ENCODE peak calls at places on chromosome 17, in six cellular contexts. D is lung, Y is breast epithelium, R is aorta, X is cardiac muscle cell, M is prostate gland. N is an unnamed sample.

GRCh38 chr17:80758793-80759673 is 214.4 kb downstream of the RPTOR start:
- DNase-seq in X (no peak), D (no peak), Y (no peak), M (no peak), R (no peak), N (no peak)

GRCh38 chr17:64190468-64190867 is 60.5 kb upstream of the ERN1 start:
- DNase-seq in M (no peak), R (no peak), D (no peak), Y (no peak), X (peak), N (no peak)

GRCh38 chr17:20172378-20172775 is 163.2 kb downstream of the SPECC1 start:
- DNase-seq in Y (no peak), X (no peak), R (no peak), M (no peak), D (no peak), N (no peak)

GRCh38 chr17:72976971-72977767 is 115.3 kb downstream of the SLC39A11 start:
- DNase-seq in R (peak), M (no peak), Y (peak), X (peak), D (peak), N (no peak)

GRCh38 chr17:45676695-45677094 is 107.4 kb upstream of the CRHR1 start:
- DNase-seq in M (no peak), Y (no peak), X (no peak), R (no peak), D (no peak), N (no peak)

GRCh38 chr17:1304962-1305361 is 25.5 kb downstream of the TRARG1 start:
- DNase-seq in M (no peak), D (no peak), R (no peak), Y (no peak), X (no peak), N (no peak)

GRCh38 chr17:67245694-67246397 is 850 bp upstream of the HELZ start:
- DNase-seq in X (peak), D (peak), Y (no peak), R (peak), M (peak), N (no peak)

GRCh38 chr17:63961355-63962207 is 11.1 kb downstream of the SCN4A start:
- DNase-seq in M (no peak), D (peak), Y (no peak), X (peak), R (peak), N (no peak)

GRCh38 chr17:4998027-4998665 is 396 bp downstream of the KIF1C start:
- DNase-seq in M (no peak), D (peak), X (peak), R (peak), Y (peak), N (no peak)

GRCh38 chr17:16989230-16989952 is 17.5 kb upstream of the TNFRSF13B start:
- DNase-seq in R (no peak), M (no peak), Y (no peak), D (no peak), X (no peak), N (no peak)

GRCh38 chr17:31072186-31072585 is 22.6 kb upstream of the NF1 start:
- DNase-seq in R (no peak), Y (peak), D (no peak), X (peak), M (peak), N (no peak)

GRCh38 chr17:34562387-34562786 is 17.0 kb upstream of the TMEM132E start:
- DNase-seq in X (no peak), D (no peak), M (no peak), Y (no peak), R (no peak), N (no peak)

GRCh38 chr17:31392002-31392855 is 754 bp downstream of the RAB11FIP4 start:
- DNase-seq in X (no peak), Y (no peak), M (no peak), R (no peak), D (no peak), N (no peak)

GRCh38 chr17:1398028-1398427 is 2.0 kb downstream of the YWHAE start:
- DNase-seq in R (no peak), X (no peak), D (no peak), M (no peak), Y (no peak), N (no peak)

GRCh38 chr17:48259710-48260291 is 152.2 kb downstream of the SNX11 start:
- DNase-seq in M (no peak), X (peak), R (no peak), D (no peak), Y (no peak), N (no peak)

GRCh38 chr17:51860934-51861561 is 297.5 kb downstream of the CA10 start:
- DNase-seq in R (no peak), M (peak), D (no peak), Y (no peak), X (peak), N (peak)

GRCh38 chr17:33968350-33969044 is 286.6 kb upstream of the CCL2 start:
- DNase-seq in X (no peak), Y (no peak), M (no peak), R (no peak), D (no peak), N (no peak)

GRCh38 chr17:7312432-7313027 is 2.6 kb downstream of the GPS2 start:
- DNase-seq in Y (no peak), R (no peak), M (no peak), X (no peak), D (no peak), N (no peak)
- H3K27ac ChIP-seq in Y (peak), R (no peak), M (no peak), X (peak), D (no peak), N (no peak)

GRCh38 chr17:58326609-58327341 is 1.8 kb downstream of the TSPOAP1 start:
- DNase-seq in M (no peak), Y (no peak), R (no peak), X (no peak), D (no peak), N (no peak)

GRCh38 chr17:58329035-58329807 is 626 bp upstream of the TSPOAP1 start:
- DNase-seq in R (peak), Y (no peak), X (peak), M (no peak), D (peak), N (peak)

GRCh38 chr17:58329808-58330543 is 1.4 kb upstream of the TSPOAP1 start:
- DNase-seq in X (no peak), R (no peak), Y (no peak), D (no peak), M (no peak), N (no peak)

GRCh38 chr17:58327363-58328194 is 1.0 kb downstream of the TSPOAP1 start:
- DNase-seq in X (no peak), Y (no peak), D (no peak), M (no peak), R (no peak), N (no peak)

GRCh38 chr17:58328195-58329034 is at the start of gene TSPOAP1:
- DNase-seq in D (no peak), M (no peak), Y (no peak), X (no peak), R (no peak), N (no peak)
- H3K27ac ChIP-seq in D (no peak), M (no peak), Y (no peak), X (no peak), R (no peak), N (peak)

GRCh38 chr17:49556183-49556943 is 19.3 kb upstream of the NXPH3 start:
- DNase-seq in M (peak), Y (peak), D (peak), R (peak), X (peak), N (peak)
- H3K27ac ChIP-seq in M (peak), Y (no peak), D (no peak), R (no peak), X (no peak), N (no peak)

DNA sequence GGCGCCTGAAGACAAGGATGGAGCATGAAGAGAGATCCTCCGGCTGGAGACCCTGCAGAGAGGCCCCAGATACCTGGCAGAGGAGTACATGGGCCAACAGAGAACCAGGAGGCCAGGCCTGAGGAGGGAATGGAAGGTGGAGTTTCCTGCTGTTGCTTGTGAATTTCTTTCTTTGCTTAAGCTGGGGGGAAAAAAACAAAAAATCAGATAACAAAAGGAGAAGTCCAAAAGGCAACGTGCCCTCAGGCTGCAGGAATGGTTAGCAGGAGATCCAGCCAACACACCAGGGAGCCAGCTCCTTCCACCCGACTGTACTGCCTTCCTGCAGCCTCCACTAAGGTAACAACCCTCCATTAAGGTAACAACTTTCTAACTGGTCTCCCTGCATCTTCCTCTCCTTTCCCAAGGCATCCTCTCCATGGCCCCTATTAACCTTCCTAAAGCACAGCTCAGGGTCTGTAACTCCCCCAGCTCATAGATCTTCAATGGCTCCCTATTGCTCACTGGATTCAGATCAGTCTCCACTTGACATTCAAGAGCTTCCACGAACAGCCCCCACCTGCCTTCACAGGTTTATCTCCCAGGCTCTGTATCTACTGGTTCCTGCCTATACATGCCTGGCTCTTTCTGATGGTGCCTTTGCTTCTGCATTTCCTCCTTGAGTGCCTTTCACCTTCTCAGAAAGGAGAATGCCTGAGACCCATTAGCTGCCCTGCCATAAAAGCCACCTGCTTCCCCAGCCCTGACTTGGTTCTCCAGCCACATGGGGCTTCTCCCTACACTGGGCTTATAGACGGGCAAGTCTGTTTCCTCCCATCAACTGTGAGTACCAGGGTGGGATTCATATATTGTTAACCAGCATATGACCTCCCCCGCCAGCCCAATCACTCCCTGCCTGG is 725 bp upstream of the ARL5C start:
- DNase-seq in D (no peak), X (no peak), Y (no peak), M (no peak), R (no peak), N (no peak)
- H3K27ac ChIP-seq in D (no peak), X (no peak), Y (no peak), M (no peak), R (no peak), N (peak)

GRCh38 chr17:18065546-18065945 is 22.2 kb upstream of the DRG2 start:
- DNase-seq in M (no peak), D (no peak), R (no peak), X (no peak), Y (no peak), N (no peak)
- H3K27ac ChIP-seq in M (no peak), D (no peak), R (no peak), X (no peak), Y (no peak), N (no peak)

N was measured in substantia nigra.